ENCODE peak calls at places on chromosome 10, in four cellular contexts. I is GM23248; K is CD8-positive, alpha-beta T cell; W is tibial nerve. Z is an unnamed sample. For H3K27me3, H3K36me3 and H3K4me1, the result is how much of the 10 kb centered on the place peaks cover.

GRCh38 chr10:130464426-130464825 is 328.2 kb downstream of the GLRX3 start:
- DNase-seq in I (no peak), K (no peak), W (no peak), Z (no peak)

GRCh38 chr10:29389493-29389892 is 100.6 kb downstream of the LYZL1 start:
- DNase-seq in I (no peak), K (no peak), W (no peak), Z (no peak)

GRCh38 chr10:91589015-91589655 is 43.7 kb downstream of the PPP1R3C start:
- DNase-seq in I (peak), K (no peak), W (no peak), Z (peak)

GRCh38 chr10:91694170-91694794 is 61.4 kb upstream of the PPP1R3C start:
- DNase-seq in I (peak), K (no peak), W (no peak), Z (no peak)

GRCh38 chr10:44370731-44371248 is 14.1 kb downstream of the CXCL12 start:
- DNase-seq in I (no peak), K (no peak), W (no peak), Z (no peak)

GRCh38 chr10:33073641-33074410 is 115.8 kb upstream of the ITGB1 start:
- DNase-seq in I (peak), K (no peak), W (no peak), Z (peak)

GRCh38 chr10:111207525-111207924 is 130.7 kb downstream of the ADRA2A start:
- DNase-seq in I (no peak), K (no peak), W (no peak), Z (no peak)

GRCh38 chr10:14196113-14196512 is 134.6 kb downstream of the FRMD4A start:
- DNase-seq in I (no peak), K (no peak), W (no peak), Z (no peak)

GRCh38 chr10:86121200-86121599 is 245.4 kb downstream of the GRID1 start:
- DNase-seq in I (no peak), K (no peak), W (no peak), Z (no peak)

GRCh38 chr10:22340362-22341189 is 4.7 kb upstream of the SPAG6 start:
- DNase-seq in I (peak), K (no peak), W (peak), Z (peak)

GRCh38 chr10:132691711-132692153 is 94.2 kb downstream of the NKX6-2 start:
- DNase-seq in I (no peak), K (no peak), W (no peak), Z (no peak)

GRCh38 chr10:15541376-15541775 is 170.3 kb upstream of the FAM171A1 start:
- DNase-seq in I (peak), K (no peak), W (no peak), Z (no peak)

GRCh38 chr10:43942096-43942885 is 293.6 kb upstream of the ZNF32 start:
- DNase-seq in I (peak), K (no peak), W (no peak), Z (no peak)

GRCh38 chr10:103911021-103911459 is 6.9 kb downstream of the STN1 start:
- DNase-seq in I (no peak), K (peak), W (no peak), Z (no peak)

GRCh38 chr10:77500754-77501151 is 136.9 kb downstream of the KCNMA1 start:
- DNase-seq in I (peak), K (no peak), W (no peak), Z (no peak)

GRCh38 chr10:34682580-34682979 is 132.5 kb downstream of the PARD3 start:
- DNase-seq in I (no peak), K (no peak), W (no peak), Z (no peak)

GRCh38 chr10:133334495-133335237 is 2.0 kb downstream of the CALY start:
- DNase-seq in I (peak), K (peak), W (no peak), Z (no peak)

GRCh38 chr10:27245846-27246245 is 5.2 kb upstream of the ACBD5 start:
- DNase-seq in I (no peak), K (no peak), W (no peak), Z (no peak)

GRCh38 chr10:89563861-89564478 is 28.6 kb upstream of the SLC16A12 start:
- DNase-seq in I (peak), K (no peak), W (peak), Z (no peak)

GRCh38 chr10:15043674-15044073 is at the start of gene OLAH:
- DNase-seq in I (peak), K (no peak), W (no peak), Z (no peak)

GRCh38 chr10:20740128-20740527 is 157.0 kb downstream of the NEBL start:
- DNase-seq in I (no peak), K (no peak), W (no peak), Z (no peak)

GRCh38 chr10:123496336-123496735 is 169.8 kb upstream of the GPR26 start:
- DNase-seq in I (peak), K (no peak), W (no peak), Z (no peak)

GRCh38 chr10:128047991-128048826 is 78.0 kb downstream of the MKI67 start:
- DNase-seq in I (peak), K (no peak), W (no peak), Z (no peak)

GRCh38 chr10:49601857-49602256 is 8.3 kb upstream of the SLC18A3 start:
- DNase-seq in I (peak), K (no peak), W (no peak), Z (no peak)

GRCh38 chr10:131868436-131868835 is 32.4 kb upstream of the PPP2R2D start:
- DNase-seq in I (no peak), K (no peak), W (no peak), Z (no peak)

GRCh38 chr10:88158506-88159123 is 295.2 kb downstream of the PTEN start:
- DNase-seq in I (peak), K (no peak), W (no peak), Z (no peak)

DNA sequence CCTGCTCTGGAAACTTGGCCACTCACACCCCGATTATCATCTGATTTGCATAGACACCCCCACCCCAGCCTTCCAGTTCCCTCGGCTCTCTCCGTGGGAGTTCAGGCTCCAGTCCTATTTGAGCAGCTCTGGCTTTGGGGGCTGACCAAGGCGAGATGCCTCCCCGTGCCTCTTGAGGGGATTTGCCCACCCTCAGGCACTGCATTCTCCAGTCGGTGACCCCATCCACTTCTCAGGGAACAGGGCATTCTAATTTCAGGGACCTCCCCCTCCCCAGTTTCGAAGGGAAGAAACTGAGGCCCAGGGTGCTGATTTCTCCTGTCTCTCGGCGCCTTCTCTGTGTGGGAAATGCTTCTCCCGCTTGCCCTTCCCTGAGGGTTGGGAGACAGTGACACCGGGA is 35.7 kb upstream of the PAX2 start:
- DNase-seq in I (no peak), K (no peak), W (no peak), Z (no peak)
- H3K27me3 ChIP-seq in I (half or more), K (under half), W (half or more), Z (half or more)

GRCh38 chr10:97226398-97226797 is 40.6 kb upstream of the SLIT1 start:
- DNase-seq in I (no peak), K (no peak), W (no peak), Z (no peak)

GRCh38 chr10:97220371-97220770 is 34.6 kb upstream of the SLIT1 start:
- DNase-seq in I (no peak), K (no peak), W (no peak), Z (no peak)

GRCh38 chr10:97224483-97225435 is 39.0 kb upstream of the SLIT1 start:
- DNase-seq in I (peak), K (no peak), W (no peak), Z (no peak)

GRCh38 chr10:97217299-97217698 is 31.5 kb upstream of the SLIT1 start:
- DNase-seq in I (no peak), K (no peak), W (no peak), Z (no peak)

DNA sequence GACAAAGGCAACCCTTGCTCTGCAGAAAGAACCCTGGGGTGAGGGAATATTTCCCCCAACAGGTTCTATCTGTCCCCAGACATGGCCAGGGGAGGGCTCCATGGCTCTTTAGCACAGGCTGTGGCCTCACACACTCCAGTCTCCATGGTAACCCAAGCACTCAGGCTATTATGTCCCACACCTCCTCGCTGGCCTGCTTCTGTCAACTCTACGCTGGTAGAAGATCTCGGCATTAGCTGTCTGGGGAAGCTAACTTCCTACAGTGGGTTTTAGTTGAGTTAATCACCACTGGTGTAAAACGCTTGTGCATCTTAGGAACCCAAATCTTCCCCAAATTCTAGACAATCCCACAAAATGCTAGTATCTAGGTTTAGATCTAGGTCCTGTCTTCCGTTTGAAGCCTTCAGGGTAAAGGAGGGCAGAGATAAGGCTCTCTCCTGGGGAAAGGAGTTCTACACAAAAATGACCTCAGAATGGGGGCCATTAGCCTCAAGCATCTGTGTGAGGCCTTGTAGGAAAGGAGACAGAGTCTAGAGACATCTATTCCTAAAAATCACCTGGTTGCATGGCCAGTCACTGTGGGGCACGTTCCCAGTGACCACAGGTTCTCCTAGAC is 36.7 kb upstream of the SLIT1 start:
- DNase-seq in I (no peak), K (no peak), W (no peak), Z (no peak)
- H3K36me3 ChIP-seq in I (under half), K (under half), W (half or more), Z (under half)

GRCh38 chr10:51231754-51232153 is 157.5 kb downstream of the PRKG1 start:
- DNase-seq in I (peak), K (no peak), W (no peak), Z (no peak)

GRCh38 chr10:51224610-51225230 is 150.4 kb downstream of the PRKG1 start:
- DNase-seq in I (peak), K (no peak), W (no peak), Z (no peak)

GRCh38 chr10:51227897-51228713 is 153.8 kb downstream of the PRKG1 start:
- DNase-seq in I (no peak), K (no peak), W (no peak), Z (no peak)

GRCh38 chr10:51230828-51231227 is 156.5 kb downstream of the PRKG1 start:
- DNase-seq in I (no peak), K (no peak), W (no peak), Z (no peak)

DNA sequence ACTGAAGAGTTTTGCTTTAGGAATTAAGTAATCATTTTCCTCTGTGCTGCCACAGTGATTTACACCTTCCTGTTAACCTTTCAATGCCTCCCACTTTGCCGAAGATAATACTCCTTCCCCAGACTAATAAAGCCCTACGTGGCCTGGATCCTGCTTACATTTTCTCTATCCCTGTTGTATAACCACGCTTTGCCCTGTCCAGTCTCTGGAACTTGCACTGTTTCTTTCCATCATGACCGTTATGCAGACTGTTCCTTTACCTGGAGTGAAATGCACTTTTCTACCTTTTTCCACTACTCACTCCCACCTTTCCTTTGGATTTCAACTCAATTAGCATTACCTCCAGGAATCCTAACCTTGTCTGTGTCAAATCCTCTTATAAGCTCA is 154.4 kb downstream of the PRKG1 start:
- DNase-seq in I (no peak), K (no peak), W (no peak), Z (no peak)
- H3K4me1 ChIP-seq in I (under half), K (under half), W (under half), Z (under half)

DNA sequence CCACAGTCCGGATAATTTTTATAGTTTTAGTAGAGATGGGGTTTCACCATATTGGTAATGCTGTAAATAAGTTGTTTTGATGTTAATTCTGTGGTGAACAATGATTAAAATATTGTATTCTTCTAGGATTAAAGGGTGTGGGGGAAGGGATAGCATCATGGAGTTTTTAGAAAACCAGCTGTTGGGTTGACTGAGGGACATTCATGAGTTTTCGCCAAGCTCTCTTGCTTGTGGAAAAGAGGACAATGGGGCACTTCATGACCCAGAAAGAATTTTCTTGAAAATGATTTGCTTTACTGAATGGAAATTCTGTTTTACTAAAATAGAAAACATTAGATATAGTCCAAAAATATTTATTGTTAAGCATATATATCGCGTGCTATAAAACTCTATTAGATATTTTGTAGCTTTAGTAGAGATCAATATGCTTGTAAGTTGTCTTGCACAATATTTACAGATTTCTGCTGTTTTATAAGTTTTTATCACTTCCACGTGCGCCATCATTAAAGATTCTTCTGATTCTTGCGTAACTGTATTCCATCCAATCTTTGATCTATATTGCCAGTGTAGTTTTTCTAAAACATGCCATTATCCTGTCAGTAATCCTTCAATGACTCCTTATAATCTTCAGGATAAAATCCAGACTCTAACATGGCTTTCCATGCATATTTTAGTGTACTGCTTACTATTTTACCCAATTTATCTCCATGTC is 41.8 kb downstream of the LCOR start:
- DNase-seq in I (no peak), K (no peak), W (no peak), Z (no peak)
- H3K27me3 ChIP-seq in I (under half), K (under half), W (under half), Z (under half)